ENCODE peak calls at places on chromosomes 5 and 9, in eight cellular contexts. Z, C, P, V, U, A, M and O are unnamed samples.

GRCh38 chr5:128062172-128062746 is 21.3 kb upstream of the SLC12A2 start:
- DNase-seq in Z (no peak), C (peak; percentile 60), P (peak; percentile 76), V (no peak), U (no peak), A (peak; percentile 49), M (peak; percentile 85), O (peak; percentile 74)

GRCh38 chr5:150107909-150108447 is 21.6 kb upstream of the CSF1R start:
- DNase-seq in Z (peak; percentile 49), C (peak; percentile 75), P (no peak), V (no peak), U (no peak), A (peak; percentile 96), M (peak; percentile 28), O (peak; percentile 85)

GRCh38 chr5:132070460-132071337 is 2.9 kb upstream of the CSF2 start:
- DNase-seq in Z (no peak), C (peak; percentile 58), P (peak; percentile 46), V (no peak), U (no peak), A (peak; percentile 4), M (peak; percentile 65), O (no peak)

GRCh38 chr9:75200892-75201470 is 112.7 kb downstream of the OSTF1 start:
- DNase-seq in Z (peak; percentile 55), C (peak; percentile 27), P (peak; percentile 74), V (peak; percentile 33), U (peak; percentile 47), A (peak; percentile 90), M (peak; percentile 30), O (peak; percentile 76)

GRCh38 chr5:62790348-62790747 is 211.7 kb downstream of the LRRC70 start:
- DNase-seq in Z (no peak), C (no peak), P (peak; percentile 53), V (peak; percentile 56), U (peak; percentile 33), A (no peak), M (no peak), O (peak; percentile 73)

GRCh38 chr5:34486160-34486765 is 169.9 kb upstream of the RAI14 start:
- DNase-seq in Z (peak; percentile 89), C (peak; percentile 81), P (peak; percentile 93), V (peak; percentile 87), U (peak; percentile 83), A (peak; percentile 97), M (peak; percentile 77), O (peak; percentile 95)

GRCh38 chr9:85417674-85418073 is 324.1 kb downstream of the AGTPBP1 start:
- DNase-seq in Z (no peak), C (no peak), P (no peak), V (no peak), U (no peak), A (no peak), M (no peak), O (no peak)

GRCh38 chr5:179323026-179323571 is 22.2 kb downstream of the ADAMTS2 start:
- DNase-seq in Z (no peak), C (no peak), P (no peak), V (no peak), U (no peak), A (no peak), M (no peak), O (no peak)

GRCh38 chr9:81314525-81314924 is 374.8 kb downstream of the TLE1 start:
- DNase-seq in Z (no peak), C (no peak), P (no peak), V (no peak), U (no peak), A (no peak), M (no peak), O (no peak)

GRCh38 chr9:124280176-124280691 is 22.5 kb downstream of the NEK6 start:
- DNase-seq in Z (no peak), C (peak; percentile 70), P (peak; percentile 82), V (no peak), U (no peak), A (no peak), M (peak; percentile 93), O (peak; percentile 95)

GRCh38 chr9:98870782-98871455 is 63.4 kb downstream of the GALNT12 start:
- DNase-seq in Z (no peak), C (no peak), P (no peak), V (no peak), U (no peak), A (no peak), M (no peak), O (no peak)

GRCh38 chr5:157266286-157267007 is 524 bp downstream of the CYFIP2 start:
- DNase-seq in Z (peak; percentile 49), C (peak; percentile 34), P (no peak), V (peak; percentile 32), U (no peak), A (peak; percentile 36), M (no peak), O (no peak)

GRCh38 chr9:33719581-33720374 is 75.6 kb upstream of the PRSS3 start:
- DNase-seq in Z (peak; percentile 73), C (peak; percentile 19), P (peak; percentile 9), V (peak; percentile 14), U (peak; percentile 16), A (peak; percentile 23), M (no peak), O (peak; percentile 17)